ENCODE peak calls at places on chromosomes 6 and 20, in ten cellular contexts. H, E, G, Q, T, J, R, Z, X and F are unnamed samples.

GRCh38 chr20:50288128-50288623 is 97.5 kb downstream of the CEBPB start:
- DNase-seq in H (no peak), E (no peak), G (no peak), Q (no peak), T (no peak), J (no peak), R (no peak), Z (no peak), X (no peak), F (no peak)

GRCh38 chr20:48404598-48404997 is 423.2 kb downstream of the PREX1 start:
- DNase-seq in H (no peak), E (no peak), G (no peak), Q (no peak), T (no peak), J (no peak), R (no peak), Z (peak; percentile 27), X (no peak), F (no peak)

GRCh38 chr20:61588356-61589054 is 336.4 kb downstream of the CDH4 start:
- DNase-seq in H (no peak), E (no peak), G (no peak), Q (no peak), T (no peak), J (no peak), R (no peak), Z (no peak), X (no peak), F (no peak)

GRCh38 chr6:96898241-96898851 is 655 bp upstream of the NDUFAF4 start:
- DNase-seq in H (no peak), E (no peak), G (peak; percentile 3), Q (no peak), T (peak; percentile 62), J (no peak), R (no peak), Z (no peak), X (no peak), F (no peak)

GRCh38 chr20:51560042-51560441 is 17.5 kb upstream of the NFATC2 start:
- DNase-seq in H (no peak), E (no peak), G (no peak), Q (no peak), T (no peak), J (no peak), R (no peak), Z (no peak), X (no peak), F (no peak)

GRCh38 chr6:170447561-170447930 is 105.6 kb downstream of the PSMB1 start:
- DNase-seq in H (no peak), E (no peak), G (no peak), Q (no peak), T (no peak), J (no peak), R (no peak), Z (no peak), X (no peak), F (no peak)

GRCh38 chr6:85344996-85345395 is 104.9 kb upstream of the NT5E start:
- DNase-seq in H (no peak), E (no peak), G (no peak), Q (no peak), T (no peak), J (no peak), R (no peak), Z (no peak), X (no peak), F (no peak)

GRCh38 chr20:58237318-58238182 is 9.1 kb upstream of the ANKRD60 start:
- DNase-seq in H (no peak), E (no peak), G (no peak), Q (no peak), T (no peak), J (no peak), R (no peak), Z (no peak), X (no peak), F (no peak)

GRCh38 chr6:13538084-13538483 is 36.3 kb upstream of the SIRT5 start:
- DNase-seq in H (no peak), E (no peak), G (peak; percentile 69), Q (no peak), T (peak; percentile 68), J (no peak), R (no peak), Z (peak; percentile 26), X (no peak), F (no peak)

GRCh38 chr20:41166201-41167117 is 29.1 kb downstream of the PLCG1 start:
- DNase-seq in H (no peak), E (peak; percentile 5), G (no peak), Q (no peak), T (no peak), J (no peak), R (no peak), Z (no peak), X (peak; percentile 62), F (peak; percentile 49)

GRCh38 chr6:93678841-93679454 is 259.6 kb upstream of the EPHA7 start:
- DNase-seq in H (no peak), E (no peak), G (no peak), Q (no peak), T (peak; percentile 11), J (no peak), R (no peak), Z (no peak), X (no peak), F (no peak)

DNA sequence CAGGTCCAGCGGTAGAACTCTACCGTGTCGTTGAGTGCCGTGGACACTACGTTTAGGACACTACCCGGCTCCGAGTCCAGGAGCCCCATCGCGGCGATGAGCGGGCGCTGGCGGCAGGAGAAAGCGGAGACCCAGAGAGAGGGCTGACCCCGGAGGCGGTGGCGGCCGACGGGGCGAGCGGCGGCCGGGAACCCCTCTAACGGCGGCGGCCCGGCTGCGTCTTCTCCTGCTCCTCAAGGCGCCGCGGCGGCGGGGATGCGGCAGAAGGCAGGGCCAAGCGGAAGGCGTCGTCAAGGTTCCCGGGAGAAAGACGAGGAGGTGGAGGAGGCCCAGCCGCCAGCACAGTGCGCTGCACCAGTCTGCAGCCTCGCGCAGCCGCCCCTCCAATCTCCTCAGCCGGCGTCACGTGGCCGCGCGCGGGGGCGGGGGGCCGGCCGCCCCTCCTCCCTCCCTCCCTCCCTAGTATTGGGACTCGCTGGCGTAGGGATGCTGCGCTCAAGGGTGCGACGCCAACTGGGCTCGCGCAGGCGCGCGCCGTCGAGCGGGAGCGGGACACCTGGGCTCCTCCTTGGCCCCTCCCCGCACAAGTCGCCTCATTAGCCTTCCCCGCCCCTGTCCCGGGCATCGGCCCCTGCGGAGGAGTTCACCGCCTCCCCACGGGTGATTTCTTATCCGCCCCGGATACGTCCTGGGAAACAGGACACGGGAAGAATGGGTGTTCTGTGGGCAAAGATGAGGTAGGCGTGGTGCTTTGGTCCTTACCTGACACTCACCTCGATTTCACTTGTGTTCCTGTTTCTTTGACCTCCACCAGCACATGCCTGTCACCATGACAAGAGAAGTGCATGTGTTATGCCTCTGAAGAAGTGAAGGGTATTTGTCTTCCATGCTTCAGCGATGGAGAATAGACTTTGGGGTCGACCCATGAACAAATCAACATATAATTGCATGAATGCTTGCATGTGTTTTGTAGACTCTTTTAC is at the start of gene ELOVL4:
- DNase-seq in H (peak; percentile 47), E (peak; percentile 47), G (peak; percentile 95), Q (peak; percentile 92), T (peak; percentile 62), J (no peak), R (no peak), Z (no peak), X (peak; percentile 78), F (no peak)
- TF ChIP-seq POLR2AphosphoS5 in H (no peak), E (no peak), G (peak; percentile 69), Q (no peak), T (peak; percentile 47), J (no peak), R (peak; percentile 85), Z (no peak), X (peak; percentile 58), F (no peak)

DNA sequence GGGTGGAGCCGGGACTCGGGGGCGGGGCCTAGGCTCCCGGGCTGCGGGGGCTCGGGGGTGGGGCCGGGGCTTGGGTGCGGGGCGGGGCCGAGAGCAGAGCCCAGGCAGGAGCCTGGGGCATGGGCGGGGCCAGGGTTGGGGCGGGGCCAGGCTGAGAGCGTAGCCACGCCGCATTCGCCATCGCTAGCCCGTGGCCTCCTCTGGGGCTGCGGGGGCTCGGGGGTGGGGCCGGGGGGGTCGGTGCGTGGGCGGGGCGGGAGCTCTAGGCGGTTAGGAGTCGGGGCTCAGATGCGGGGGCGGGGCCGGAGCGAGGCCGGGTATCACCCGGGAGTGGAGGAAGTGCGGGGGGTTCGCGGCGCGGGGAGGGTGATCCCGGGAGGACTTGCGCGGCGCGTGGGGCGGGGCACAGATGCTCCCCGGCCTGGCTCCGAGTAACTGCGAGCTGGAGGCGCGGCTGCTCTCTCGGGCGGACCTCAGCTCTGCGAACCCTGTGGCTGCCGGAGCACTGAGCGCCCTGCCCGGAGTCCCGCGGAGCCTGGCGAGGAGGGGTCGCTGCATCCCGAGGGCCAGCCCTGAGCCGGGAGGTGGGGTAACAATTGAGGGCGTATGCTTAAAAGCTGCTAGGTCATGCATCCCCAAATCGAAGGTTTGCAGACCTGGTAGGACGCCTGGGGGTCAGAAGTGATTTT is 434 bp upstream of the ECI2 start:
- DNase-seq in H (peak; percentile 96), E (peak; percentile 98), G (peak; percentile 98), Q (peak; percentile 100), T (peak; percentile 92), J (peak; percentile 49), R (peak; percentile 99), Z (peak; percentile 78), X (peak; percentile 98), F (peak; percentile 95)
- TF ChIP-seq POLR2AphosphoS5 in H (peak; percentile 86), E (peak; percentile 81), G (peak; percentile 87), Q (peak; percentile 10), T (peak; percentile 68), J (no peak), R (peak; percentile 84), Z (peak; percentile 83), X (peak; percentile 85), F (no peak)

GRCh38 chr6:159789377-159790148 is at the start of gene TCP1:
- DNase-seq in H (peak; percentile 100), E (peak; percentile 100), G (peak; percentile 97), Q (peak; percentile 97), T (peak; percentile 100), J (peak; percentile 99), R (peak; percentile 100), Z (peak; percentile 99), X (peak; percentile 99), F (peak; percentile 99)
- TF ChIP-seq POLR2AphosphoS5 in H (peak; percentile 97), E (peak; percentile 98), G (peak; percentile 88), Q (peak; percentile 93), T (peak; percentile 90), J (peak; percentile 95), R (peak; percentile 98), Z (peak; percentile 97), X (peak; percentile 99), F (peak; percentile 90)

GRCh38 chr6:27772261-27773001 is 139.8 kb downstream of the OR2B2 start:
- DNase-seq in H (peak; percentile 89), E (peak; percentile 93), G (peak; percentile 83), Q (peak; percentile 97), T (peak; percentile 77), J (no peak), R (peak; percentile 95), Z (peak; percentile 78), X (peak; percentile 97), F (peak; percentile 88)
- TF ChIP-seq POLR2AphosphoS5 in H (peak; percentile 13), E (peak; percentile 54), G (no peak), Q (no peak), T (no peak), J (no peak), R (peak; percentile 21), Z (peak; percentile 41), X (peak; percentile 88), F (peak; percentile 66)

GRCh38 chr6:137412562-137412961 is 81.6 kb downstream of the OLIG3 start:
- DNase-seq in H (no peak), E (no peak), G (no peak), Q (no peak), T (no peak), J (no peak), R (peak; percentile 77), Z (no peak), X (no peak), F (no peak)
- TF ChIP-seq POLR2AphosphoS5 in H (no peak), E (no peak), G (no peak), Q (no peak), T (no peak), J (no peak), R (no peak), Z (no peak), X (no peak), F (no peak)